ENCODE peak calls at places on chromosomes 4 and X, in eight cellular contexts. L, C, P, T, N, A, W and Z are unnamed samples.

GRCh38 chr4:1903035-1903434 is 31.8 kb downstream of the NSD2 start:
- DNase-seq in L (no peak), C (no peak), P (no peak), T (no peak), N (no peak), A (no peak), W (no peak), Z (no peak)

GRCh38 chr4:17587094-17587822 is 10.3 kb downstream of the LAP3 start:
- DNase-seq in L (no peak), C (no peak), P (no peak), T (no peak), N (no peak), A (no peak), W (no peak), Z (no peak)

GRCh38 chr4:119810001-119810400 is 181.4 kb upstream of the PDE5A start:
- DNase-seq in L (peak), C (no peak), P (no peak), T (no peak), N (no peak), A (peak), W (no peak), Z (no peak)

GRCh38 chr4:24419147-24420034 is 165.0 kb downstream of the DHX15 start:
- DNase-seq in L (peak), C (peak), P (peak), T (peak), N (peak), A (peak), W (peak), Z (peak)

GRCh38 chrX:70479197-70479969 is 34.7 kb downstream of the DLG3 start:
- DNase-seq in L (peak), C (peak), P (no peak), T (no peak), N (no peak), A (peak), W (no peak), Z (no peak)

GRCh38 chr4:100738388-100739165 is 220.8 kb upstream of the EMCN start:
- DNase-seq in L (peak), C (peak), P (peak), T (no peak), N (no peak), A (peak), W (no peak), Z (no peak)

GRCh38 chrX:153802513-153803045 is 8.1 kb downstream of the SSR4 start:
- DNase-seq in L (no peak), C (no peak), P (no peak), T (no peak), N (no peak), A (no peak), W (no peak), Z (no peak)

GRCh38 chr4:126004936-126005335 is 690.2 kb downstream of the FAT4 start:
- DNase-seq in L (peak), C (peak), P (no peak), T (no peak), N (no peak), A (peak), W (no peak), Z (no peak)

GRCh38 chrX:28609003-28609402 is 21.8 kb downstream of the IL1RAPL1 start:
- DNase-seq in L (no peak), C (no peak), P (no peak), T (no peak), N (no peak), A (no peak), W (no peak), Z (no peak)

GRCh38 chr4:182862166-182862875 is 54.9 kb downstream of the DCTD start:
- DNase-seq in L (no peak), C (no peak), P (no peak), T (no peak), N (no peak), A (no peak), W (no peak), Z (no peak)

GRCh38 chr4:185113340-185113739 is 29.7 kb upstream of the SLC25A4 start:
- DNase-seq in L (peak), C (peak), P (no peak), T (no peak), N (no peak), A (peak), W (no peak), Z (no peak)

GRCh38 chrX:49876750-49877149 is 2.5 kb upstream of the USP27X start:
- DNase-seq in L (peak), C (peak), P (no peak), T (no peak), N (no peak), A (peak), W (no peak), Z (no peak)

GRCh38 chr4:36000941-36001557 is 243.3 kb downstream of the ARAP2 start:
- DNase-seq in L (no peak), C (no peak), P (no peak), T (no peak), N (no peak), A (no peak), W (no peak), Z (no peak)

GRCh38 chr4:22458112-22458511 is 57.8 kb downstream of the ADGRA3 start:
- DNase-seq in L (no peak), C (no peak), P (no peak), T (no peak), N (no peak), A (no peak), W (no peak), Z (no peak)

GRCh38 chr4:152390216-152390615 is 145.7 kb downstream of the FBXW7 start:
- DNase-seq in L (no peak), C (no peak), P (no peak), T (no peak), N (no peak), A (no peak), W (no peak), Z (no peak)

GRCh38 chr4:139214039-139214534 is 37.1 kb upstream of the ELF2 start:
- DNase-seq in L (peak), C (no peak), P (no peak), T (no peak), N (no peak), A (no peak), W (no peak), Z (no peak)

GRCh38 chr4:28508649-28509048 is 1648.0 kb downstream of the STIM2 start:
- DNase-seq in L (no peak), C (no peak), P (no peak), T (no peak), N (no peak), A (no peak), W (no peak), Z (no peak)